ENCODE peak calls at places on chromosomes 7 and 10, in five cellular contexts. One of them, this sample, is unnamed. For H3K27me3, the result is how much of the 10 kb centered on the place peaks cover.

GRCh38 chr10:7239312-7239985 is 171.4 kb downstream of the SFMBT2 start:
- DNase-seq in transverse colon: no peak
- DNase-seq in ovary: no peak
- DNase-seq in sigmoid colon: no peak
- DNase-seq in stomach: no peak
- DNase-seq in this sample: no peak

GRCh38 chr10:128028508-128029279 is 97.5 kb downstream of the MKI67 start:
- DNase-seq in transverse colon: no peak
- DNase-seq in sigmoid colon: peak
- DNase-seq in ovary: no peak
- DNase-seq in stomach: no peak
- DNase-seq in this sample: no peak

GRCh38 chr7:77651544-77652162 is 44.6 kb upstream of the RSBN1L start:
- DNase-seq in sigmoid colon: no peak
- DNase-seq in stomach: no peak
- DNase-seq in ovary: no peak
- DNase-seq in transverse colon: no peak
- DNase-seq in this sample: no peak

GRCh38 chr10:43251664-43252165 is 15.2 kb downstream of the RASGEF1A start:
- DNase-seq in transverse colon: no peak
- DNase-seq in ovary: no peak
- DNase-seq in sigmoid colon: peak
- DNase-seq in stomach: no peak
- DNase-seq in this sample: no peak

GRCh38 chr10:58157076-58157766 is 110.5 kb downstream of the IPMK start:
- DNase-seq in sigmoid colon: no peak
- DNase-seq in transverse colon: no peak
- DNase-seq in ovary: no peak
- DNase-seq in stomach: peak
- DNase-seq in this sample: no peak

GRCh38 chr7:131803861-131804260 is 247.4 kb upstream of the PODXL start:
- DNase-seq in sigmoid colon: no peak
- DNase-seq in stomach: no peak
- DNase-seq in transverse colon: no peak
- DNase-seq in ovary: no peak
- DNase-seq in this sample: no peak

GRCh38 chr10:122206471-122207065 is 64.5 kb upstream of the BTBD16 start:
- DNase-seq in transverse colon: no peak
- DNase-seq in sigmoid colon: no peak
- DNase-seq in ovary: no peak
- DNase-seq in stomach: no peak
- DNase-seq in this sample: no peak

GRCh38 chr7:15889501-15889900 is 203.0 kb upstream of the MEOX2 start:
- DNase-seq in transverse colon: no peak
- DNase-seq in stomach: no peak
- DNase-seq in ovary: no peak
- DNase-seq in sigmoid colon: no peak
- DNase-seq in this sample: peak

GRCh38 chr10:133070402-133070801 is 17.3 kb upstream of the ADGRA1 start:
- DNase-seq in transverse colon: no peak
- DNase-seq in stomach: no peak
- DNase-seq in ovary: no peak
- DNase-seq in sigmoid colon: no peak
- DNase-seq in this sample: no peak

GRCh38 chr7:79692015-79692414 is 238.5 kb upstream of the MAGI2 start:
- DNase-seq in ovary: no peak
- DNase-seq in transverse colon: no peak
- DNase-seq in sigmoid colon: no peak
- DNase-seq in stomach: no peak
- DNase-seq in this sample: no peak

GRCh38 chr7:138753611-138754010 is 44.2 kb upstream of the TMEM213 start:
- DNase-seq in transverse colon: no peak
- DNase-seq in sigmoid colon: no peak
- DNase-seq in ovary: no peak
- DNase-seq in stomach: no peak
- DNase-seq in this sample: no peak

GRCh38 chr10:21532694-21533576 is 1.1 kb upstream of the MLLT10 start:
- DNase-seq in stomach: no peak
- DNase-seq in sigmoid colon: no peak
- DNase-seq in transverse colon: no peak
- DNase-seq in ovary: no peak
- DNase-seq in this sample: no peak

GRCh38 chr7:67738958-67739357 is 742.3 kb downstream of the TYW1 start:
- DNase-seq in stomach: no peak
- DNase-seq in sigmoid colon: peak
- DNase-seq in transverse colon: no peak
- DNase-seq in ovary: peak
- DNase-seq in this sample: peak

GRCh38 chr7:64098-64521 is 128.3 kb upstream of the FAM20C start:
- DNase-seq in transverse colon: peak
- DNase-seq in sigmoid colon: peak
- DNase-seq in ovary: peak
- DNase-seq in stomach: peak
- DNase-seq in this sample: peak

GRCh38 chr10:96259150-96259549 is 12.2 kb downstream of the BLNK start:
- DNase-seq in stomach: no peak
- DNase-seq in ovary: no peak
- DNase-seq in sigmoid colon: no peak
- DNase-seq in transverse colon: no peak
- DNase-seq in this sample: no peak

GRCh38 chr7:17158261-17158660 is 140.2 kb upstream of the AHR start:
- DNase-seq in ovary: no peak
- DNase-seq in stomach: no peak
- DNase-seq in transverse colon: no peak
- DNase-seq in sigmoid colon: no peak
- DNase-seq in this sample: no peak

GRCh38 chr10:95767884-95768556 is 12.1 kb downstream of the ENTPD1 start:
- DNase-seq in stomach: no peak
- DNase-seq in sigmoid colon: no peak
- DNase-seq in ovary: no peak
- DNase-seq in transverse colon: no peak
- DNase-seq in this sample: no peak

GRCh38 chr10:30898964-30899363 is 132.7 kb downstream of the ZNF438 start:
- DNase-seq in transverse colon: no peak
- DNase-seq in stomach: no peak
- DNase-seq in ovary: no peak
- DNase-seq in sigmoid colon: no peak
- DNase-seq in this sample: no peak

GRCh38 chr7:110918949-110919548 is 171.9 kb upstream of the LRRN3 start:
- DNase-seq in sigmoid colon: no peak
- DNase-seq in stomach: no peak
- DNase-seq in ovary: no peak
- DNase-seq in transverse colon: no peak
- DNase-seq in this sample: no peak

GRCh38 chr10:44380829-44381600 is 3.9 kb downstream of the CXCL12 start:
- DNase-seq in ovary: no peak
- DNase-seq in stomach: no peak
- DNase-seq in sigmoid colon: peak
- DNase-seq in transverse colon: no peak
- DNase-seq in this sample: no peak

GRCh38 chr7:65438593-65438992 is 64.9 kb downstream of the ZNF92 start:
- DNase-seq in sigmoid colon: no peak
- DNase-seq in transverse colon: no peak
- DNase-seq in ovary: no peak
- DNase-seq in stomach: no peak
- DNase-seq in this sample: no peak

GRCh38 chr10:27099916-27100799 is at the start of gene ANKRD26:
- DNase-seq in stomach: peak
- DNase-seq in sigmoid colon: peak
- DNase-seq in ovary: peak
- DNase-seq in transverse colon: peak
- DNase-seq in this sample: peak
- TF ChIP-seq POLR2A in stomach: peak
- TF ChIP-seq POLR2A in sigmoid colon: peak
- TF ChIP-seq POLR2A in ovary: peak
- TF ChIP-seq POLR2A in transverse colon: peak
- TF ChIP-seq POLR2A in this sample: peak

GRCh38 chr7:27922907-27923306 is 182.9 kb downstream of the TAX1BP1 start:
- DNase-seq in ovary: no peak
- DNase-seq in stomach: no peak
- DNase-seq in transverse colon: no peak
- DNase-seq in sigmoid colon: no peak
- DNase-seq in this sample: no peak

GRCh38 chr7:27918503-27918902 is 178.5 kb downstream of the TAX1BP1 start:
- DNase-seq in sigmoid colon: no peak
- DNase-seq in transverse colon: no peak
- DNase-seq in stomach: no peak
- DNase-seq in ovary: no peak
- DNase-seq in this sample: no peak

GRCh38 chr7:27920281-27920946 is 180.5 kb downstream of the TAX1BP1 start:
- DNase-seq in ovary: no peak
- DNase-seq in sigmoid colon: no peak
- DNase-seq in transverse colon: no peak
- DNase-seq in stomach: no peak
- DNase-seq in this sample: no peak

GRCh38 chr7:27923308-27923980 is 183.5 kb downstream of the TAX1BP1 start:
- DNase-seq in ovary: no peak
- DNase-seq in transverse colon: no peak
- DNase-seq in sigmoid colon: no peak
- DNase-seq in stomach: no peak
- DNase-seq in this sample: no peak

GRCh38 chr7:27921081-27921836 is 181.3 kb downstream of the TAX1BP1 start:
- DNase-seq in ovary: peak
- DNase-seq in sigmoid colon: no peak
- DNase-seq in stomach: no peak
- DNase-seq in transverse colon: peak
- DNase-seq in this sample: peak
- TF ChIP-seq EP300 in ovary: no peak
- TF ChIP-seq EP300 in sigmoid colon: no peak
- TF ChIP-seq EP300 in stomach: no peak
- TF ChIP-seq EP300 in transverse colon: no peak
- TF ChIP-seq EP300 in this sample: no peak

GRCh38 chr7:27196287-27196739 is 3.6 kb downstream of the HOXA13 start:
- DNase-seq in ovary: peak
- DNase-seq in transverse colon: peak
- DNase-seq in sigmoid colon: peak
- DNase-seq in stomach: peak
- DNase-seq in this sample: peak
- H3K27me3 ChIP-seq in ovary: under half
- H3K27me3 ChIP-seq in transverse colon: half or more
- H3K27me3 ChIP-seq in sigmoid colon: under half
- H3K27me3 ChIP-seq in stomach: half or more
- H3K27me3 ChIP-seq in this sample: under half

GRCh38 chr7:29444267-29444666 is 119.4 kb upstream of the PRR15 start:
- DNase-seq in ovary: no peak
- DNase-seq in transverse colon: no peak
- DNase-seq in sigmoid colon: no peak
- DNase-seq in stomach: no peak
- DNase-seq in this sample: no peak

GRCh38 chr7:29442146-29442545 is 121.5 kb upstream of the PRR15 start:
- DNase-seq in transverse colon: no peak
- DNase-seq in sigmoid colon: no peak
- DNase-seq in stomach: no peak
- DNase-seq in ovary: no peak
- DNase-seq in this sample: no peak

GRCh38 chr7:29447828-29448227 is 115.8 kb upstream of the PRR15 start:
- DNase-seq in sigmoid colon: no peak
- DNase-seq in transverse colon: no peak
- DNase-seq in stomach: no peak
- DNase-seq in ovary: no peak
- DNase-seq in this sample: no peak

GRCh38 chr7:29445736-29446135 is 117.9 kb upstream of the PRR15 start:
- DNase-seq in stomach: no peak
- DNase-seq in sigmoid colon: no peak
- DNase-seq in ovary: no peak
- DNase-seq in transverse colon: no peak
- DNase-seq in this sample: no peak

GRCh38 chr7:29443552-29443951 is 120.1 kb upstream of the PRR15 start:
- DNase-seq in sigmoid colon: no peak
- DNase-seq in ovary: no peak
- DNase-seq in transverse colon: no peak
- DNase-seq in stomach: no peak
- DNase-seq in this sample: no peak
- TF ChIP-seq POLR2A in sigmoid colon: no peak
- TF ChIP-seq POLR2A in ovary: no peak
- TF ChIP-seq POLR2A in transverse colon: no peak
- TF ChIP-seq POLR2A in stomach: no peak
- TF ChIP-seq POLR2A in this sample: no peak

DNA sequence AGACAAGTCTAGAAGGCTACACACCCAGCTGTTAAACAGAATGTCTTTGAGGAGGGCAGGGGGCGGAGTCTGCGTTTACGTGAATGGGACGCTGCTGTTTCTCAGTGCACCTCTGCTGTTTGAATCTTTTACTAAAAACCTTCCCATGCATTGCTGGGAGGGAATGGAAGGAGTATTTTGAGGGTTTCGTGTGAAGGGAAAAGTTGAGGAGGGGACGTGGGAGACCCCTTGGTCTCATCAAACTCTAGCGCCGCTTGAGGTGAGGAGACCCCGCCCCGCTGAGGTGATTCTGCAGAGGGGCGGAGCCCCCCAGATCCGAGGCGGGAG is 474 bp upstream of the VCL start:
- DNase-seq in ovary: no peak
- DNase-seq in transverse colon: peak
- DNase-seq in sigmoid colon: no peak
- DNase-seq in stomach: no peak
- DNase-seq in this sample: no peak
- TF ChIP-seq EP300 in ovary: no peak
- TF ChIP-seq EP300 in transverse colon: no peak
- TF ChIP-seq EP300 in sigmoid colon: no peak
- TF ChIP-seq EP300 in stomach: no peak
- TF ChIP-seq EP300 in this sample: no peak

GRCh38 chr10:93073539-93074136 is at the start of gene CYP26A1:
- DNase-seq in transverse colon: no peak
- DNase-seq in ovary: no peak
- DNase-seq in stomach: no peak
- DNase-seq in sigmoid colon: no peak
- DNase-seq in this sample: no peak
- H3K27me3 ChIP-seq in transverse colon: half or more
- H3K27me3 ChIP-seq in ovary: under half
- H3K27me3 ChIP-seq in stomach: half or more
- H3K27me3 ChIP-seq in sigmoid colon: half or more
- H3K27me3 ChIP-seq in this sample: half or more